ENCODE peak calls at places on chromosomes 4 and X, in four cellular contexts. P, C, N and K are unnamed samples.

GRCh38 chrX:48025561-48025960 is 18.8 kb downstream of the SPACA5 start:
- DNase-seq in N (peak; percentile 63), P (peak; percentile 73), C (no peak), K (peak; percentile 33)

GRCh38 chr4:113447061-113447460 is 314.5 kb downstream of the CAMK2D start:
- DNase-seq in N (no peak), C (no peak), P (no peak), K (no peak)

GRCh38 chr4:7423801-7424552 is 10.8 kb downstream of the PSAPL1 start:
- DNase-seq in C (no peak), N (no peak), P (no peak), K (no peak)

GRCh38 chr4:114364857-114365256 is 233.8 kb upstream of the UGT8 start:
- DNase-seq in P (no peak), N (peak; percentile 99), C (no peak), K (peak; percentile 49)

GRCh38 chrX:154775611-154776349 is 13.1 kb downstream of the DKC1 start:
- DNase-seq in C (no peak), N (no peak), P (peak; percentile 53), K (no peak)

GRCh38 chr4:8347660-8348059 is 78.1 kb downstream of the HTRA3 start:
- DNase-seq in P (no peak), N (no peak), C (no peak), K (no peak)

GRCh38 chr4:99438578-99438875 is 3.4 kb upstream of the ADH7 start:
- DNase-seq in C (no peak), P (no peak), N (no peak), K (no peak)

GRCh38 chr4:173139561-173139960 is 29.1 kb upstream of the GALNT7 start:
- DNase-seq in C (no peak), N (no peak), P (no peak), K (no peak)

GRCh38 chrX:72123471-72124185 is 8.1 kb downstream of the RTL5 start:
- DNase-seq in N (peak; percentile 48), C (no peak), P (peak; percentile 55), K (no peak)

GRCh38 chr4:147354994-147355393 is 125.9 kb upstream of the EDNRA start:
- DNase-seq in C (no peak), N (peak; percentile 25), P (no peak), K (no peak)

GRCh38 chr4:147139455-147140198 is 194.0 kb upstream of the TTC29 start:
- DNase-seq in N (no peak), C (no peak), P (no peak), K (no peak)

GRCh38 chr4:8547108-8547911 is 32.9 kb upstream of the GPR78 start:
- DNase-seq in C (no peak), P (no peak), N (peak; percentile 68), K (peak; percentile 66)

GRCh38 chr4:1752284-1753041 is 31.1 kb downstream of the TACC3 start:
- DNase-seq in C (no peak), P (peak; percentile 32), N (peak; percentile 17), K (peak; percentile 3)

GRCh38 chrX:10516781-10517322 is 103.5 kb downstream of the MID1 start:
- DNase-seq in P (no peak), N (peak; percentile 41), C (no peak), K (no peak)

GRCh38 chrX:27671234-27671633 is 81.1 kb downstream of the DCAF8L2 start:
- DNase-seq in N (no peak), C (no peak), P (no peak), K (no peak)

GRCh38 chrX:88101968-88102367 is 584.4 kb downstream of the KLHL4 start:
- DNase-seq in N (no peak), P (no peak), C (no peak), K (no peak)